ENCODE peak calls at places on chromosomes 2 and 18, in eight cellular contexts. W, T, E, Q, O, P, Z and M are unnamed samples.

GRCh38 chr2:150681120-150681796 is 193.8 kb upstream of the RND3 start:
- DNase-seq in W (no peak), Q (no peak), Z (no peak), P (no peak), T (no peak), E (no peak), O (no peak), M (no peak)

GRCh38 chr2:57180042-57180567 is 866.5 kb upstream of the VRK2 start:
- DNase-seq in Q (no peak), P (no peak), T (no peak), W (no peak), O (no peak), Z (no peak), E (no peak), M (no peak)

GRCh38 chr2:105455488-105455991 is 56.7 kb upstream of the FHL2 start:
- DNase-seq in Q (peak; percentile 74), E (peak; percentile 19), W (no peak), P (peak; percentile 72), O (no peak), Z (peak; percentile 77), T (peak; percentile 75), M (no peak)

GRCh38 chr2:120347387-120348010 is 1.6 kb downstream of the INHBB start:
- DNase-seq in W (no peak), P (no peak), Q (no peak), Z (no peak), O (no peak), E (no peak), T (no peak), M (no peak)

GRCh38 chr18:50853863-50854271 is 25.1 kb upstream of the ME2 start:
- DNase-seq in O (no peak), E (no peak), Z (peak; percentile 37), P (no peak), W (peak; percentile 69), T (peak; percentile 57), Q (peak; percentile 29), M (no peak)

GRCh38 chr2:118823666-118824065 is 23.8 kb downstream of the EN1 start:
- DNase-seq in Q (no peak), Z (no peak), O (no peak), W (no peak), E (no peak), T (no peak), P (no peak), M (no peak)

GRCh38 chr18:57834616-57835015 is 31.5 kb upstream of the ATP8B1 start:
- DNase-seq in O (no peak), T (no peak), E (no peak), Z (no peak), Q (no peak), P (no peak), W (no peak), M (no peak)

GRCh38 chr2:126775300-126775985 is 119.5 kb downstream of the GYPC start:
- DNase-seq in T (no peak), Q (no peak), O (no peak), P (no peak), Z (no peak), E (no peak), W (no peak), M (no peak)

GRCh38 chr2:233381013-233381995 is 27.0 kb downstream of the DGKD start:
- DNase-seq in T (no peak), E (no peak), O (no peak), Q (no peak), W (no peak), P (no peak), Z (no peak), M (no peak)

GRCh38 chr2:158405341-158405740 is 51.2 kb downstream of the CCDC148 start:
- DNase-seq in Z (no peak), Q (no peak), W (no peak), E (no peak), T (no peak), O (no peak), P (no peak), M (no peak)

GRCh38 chr2:146776589-146776988 is 1068.2 kb upstream of the ACVR2A start:
- DNase-seq in P (no peak), Z (no peak), T (no peak), Q (no peak), O (no peak), W (no peak), E (no peak), M (no peak)

GRCh38 chr2:102975996-102976636 is 214.3 kb downstream of the TMEM182 start:
- DNase-seq in P (no peak), T (peak; percentile 24), E (peak; percentile 41), W (no peak), Z (peak; percentile 4), O (peak; percentile 9), Q (no peak), M (no peak)

GRCh38 chr2:190180313-190181065 is 118.0 kb upstream of the MSTN start:
- DNase-seq in E (peak; percentile 88), Q (peak; percentile 57), P (peak; percentile 15), W (peak; percentile 71), T (peak; percentile 82), O (peak; percentile 83), Z (peak; percentile 57), M (peak; percentile 90)

GRCh38 chr18:2847341-2848144 is 737 bp downstream of the EMILIN2 start:
- DNase-seq in Q (no peak), W (peak; percentile 68), Z (no peak), T (no peak), E (peak; percentile 72), P (no peak), O (peak; percentile 71), M (peak; percentile 88)

GRCh38 chr2:118032169-118033013 is 18.5 kb upstream of the CCDC93 start:
- DNase-seq in Z (peak; percentile 29), E (peak; percentile 53), T (peak; percentile 34), W (no peak), O (peak; percentile 51), P (no peak), Q (peak; percentile 51), M (no peak)

GRCh38 chr2:238128061-238129040 is 10.1 kb upstream of the KLHL30 start:
- DNase-seq in T (no peak), Q (no peak), O (no peak), P (no peak), E (no peak), Z (no peak), W (no peak), M (no peak)

GRCh38 chr18:42545825-42546224 is 569.7 kb downstream of the RIT2 start:
- DNase-seq in W (no peak), E (no peak), Q (no peak), P (no peak), O (no peak), Z (no peak), T (no peak), M (no peak)

GRCh38 chr2:26900831-26901321 is 52.9 kb downstream of the DPYSL5 start:
- DNase-seq in E (no peak), O (no peak), Z (no peak), Q (no peak), P (no peak), T (no peak), W (no peak), M (no peak)

GRCh38 chr2:235144291-235144690 is 192.5 kb downstream of the SH3BP4 start:
- DNase-seq in Z (no peak), T (no peak), E (no peak), O (no peak), P (no peak), Q (no peak), W (no peak), M (no peak)

GRCh38 chr2:58870704-58871103 is 629.6 kb upstream of the FANCL start:
- DNase-seq in Z (no peak), P (no peak), T (no peak), O (peak; percentile 14), Q (no peak), W (no peak), E (no peak), M (no peak)

GRCh38 chr18:48838921-48839818 is 111.6 kb downstream of the SMAD7 start:
- DNase-seq in E (no peak), Q (no peak), T (no peak), Z (peak; percentile 45), W (no peak), O (no peak), P (no peak), M (no peak)

GRCh38 chr2:215711484-215712034 is 275.7 kb upstream of the FN1 start:
- DNase-seq in E (no peak), T (no peak), Q (no peak), O (no peak), P (no peak), Z (no peak), W (no peak), M (no peak)

GRCh38 chr2:225536036-225536435 is 136.5 kb downstream of the NYAP2 start:
- DNase-seq in O (no peak), E (no peak), P (no peak), Q (no peak), W (no peak), T (no peak), Z (no peak), M (no peak)

GRCh38 chr2:131104487-131105155 is 515 bp upstream of the PLEKHB2 start:
- DNase-seq in T (peak; percentile 72), W (peak; percentile 93), Q (peak; percentile 49), O (peak; percentile 59), Z (peak; percentile 63), P (peak; percentile 48), E (peak; percentile 78), M (peak; percentile 89)

GRCh38 chr2:80351229-80351628 is 46.7 kb upstream of the LRRTM1 start:
- DNase-seq in Z (no peak), P (no peak), T (no peak), Q (no peak), W (no peak), E (no peak), O (no peak), M (no peak)

GRCh38 chr2:8710951-8711350 is 29.1 kb downstream of the ID2 start:
- DNase-seq in Z (no peak), W (no peak), P (no peak), Q (no peak), E (no peak), T (no peak), O (no peak), M (no peak)

GRCh38 chr2:240506406-240507059 is 51.3 kb downstream of the ANKMY1 start:
- DNase-seq in O (no peak), P (no peak), W (no peak), Q (peak; percentile 21), Z (no peak), T (no peak), E (peak; percentile 13), M (no peak)

GRCh38 chr2:239311132-239312040 is 89.4 kb downstream of the HDAC4 start:
- DNase-seq in T (peak; percentile 35), P (no peak), Q (peak; percentile 25), Z (no peak), O (no peak), E (no peak), W (peak; percentile 93), M (no peak)
- H3K4me1 ChIP-seq in T (peaks cover 61% of the 10 kb centered on the region), P (no peaks in the 10 kb centered on the region), Q (peaks cover 85% of the 10 kb centered on the region), Z (no peaks in the 10 kb centered on the region), O (peaks cover 50% of the 10 kb centered on the region), E (peaks cover 75% of the 10 kb centered on the region), W (peaks cover 80% of the 10 kb centered on the region), M (peaks cover 31% of the 10 kb centered on the region)

GRCh38 chr18:79513381-79514081 is 117.8 kb downstream of the NFATC1 start:
- DNase-seq in W (peak; percentile 54), Q (peak; percentile 18), Z (no peak), T (no peak), E (no peak), P (no peak), O (no peak), M (peak; percentile 59)
- TF ChIP-seq EP300 in W (no peak), Q (no peak), Z (no peak), T (no peak), E (no peak), P (no peak), O (no peak), M (no peak)

GRCh38 chr2:226746206-226746800 is 53.3 kb downstream of the IRS1 start:
- DNase-seq in W (no peak), E (no peak), T (no peak), Z (no peak), P (no peak), O (no peak), Q (no peak), M (no peak)
- H3K4me1 ChIP-seq in W (peaks cover 49% of the 10 kb centered on the region), E (no peaks in the 10 kb centered on the region), T (peaks cover 16% of the 10 kb centered on the region), Z (peaks cover 3% of the 10 kb centered on the region), P (no peaks in the 10 kb centered on the region), O (no peaks in the 10 kb centered on the region), Q (peaks cover 25% of the 10 kb centered on the region), M (no peaks in the 10 kb centered on the region)

GRCh38 chr2:72920317-72921087 is 3.2 kb downstream of the EMX1 start:
- DNase-seq in W (peak; percentile 41), O (no peak), T (no peak), E (peak; percentile 76), P (no peak), Z (no peak), Q (peak; percentile 20), M (peak; percentile 17)
- TF ChIP-seq EP300 in W (no peak), O (no peak), T (no peak), E (no peak), P (no peak), Z (no peak), Q (no peak), M (no peak)